ENCODE peak calls at places on chromosome 19, in six cellular contexts. One of them, this sample, is unnamed.

GRCh38 chr19:46976845-46977320 is 42.8 kb upstream of the NPAS1 start:
- DNase-seq in activated CD4-positive, CD25-positive, alpha-beta regulatory T cell: no peak
- DNase-seq in NCI-H2081: no peak
- DNase-seq in breast epithelium: no peak
- DNase-seq in G401: peak
- DNase-seq in NCI-H460: no peak
- DNase-seq in this sample: peak

GRCh38 chr19:33302974-33303790 is 848 bp upstream of the CEBPA start:
- DNase-seq in activated CD4-positive, CD25-positive, alpha-beta regulatory T cell: no peak
- DNase-seq in G401: peak
- DNase-seq in NCI-H2081: no peak
- DNase-seq in breast epithelium: peak
- DNase-seq in NCI-H460: no peak
- DNase-seq in this sample: peak

GRCh38 chr19:52585604-52586003 is 15.5 kb downstream of the ZNF701 start:
- DNase-seq in activated CD4-positive, CD25-positive, alpha-beta regulatory T cell: no peak
- DNase-seq in NCI-H2081: no peak
- DNase-seq in NCI-H460: no peak
- DNase-seq in G401: no peak
- DNase-seq in breast epithelium: no peak
- DNase-seq in this sample: no peak

GRCh38 chr19:31432411-31432810 is 83.2 kb upstream of the TSHZ3 start:
- DNase-seq in NCI-H2081: no peak
- DNase-seq in G401: no peak
- DNase-seq in NCI-H460: no peak
- DNase-seq in breast epithelium: no peak
- DNase-seq in activated CD4-positive, CD25-positive, alpha-beta regulatory T cell: no peak
- DNase-seq in this sample: no peak

GRCh38 chr19:29812080-29812880 is 489 bp downstream of the CCNE1 start:
- DNase-seq in NCI-H460: no peak
- DNase-seq in G401: no peak
- DNase-seq in NCI-H2081: no peak
- DNase-seq in breast epithelium: no peak
- DNase-seq in activated CD4-positive, CD25-positive, alpha-beta regulatory T cell: no peak
- DNase-seq in this sample: no peak

GRCh38 chr19:19026299-19026971 is 6.9 kb downstream of the SUGP2 start:
- DNase-seq in NCI-H460: no peak
- DNase-seq in breast epithelium: no peak
- DNase-seq in activated CD4-positive, CD25-positive, alpha-beta regulatory T cell: no peak
- DNase-seq in NCI-H2081: no peak
- DNase-seq in G401: peak
- DNase-seq in this sample: no peak

GRCh38 chr19:7224205-7224833 is 69.9 kb downstream of the INSR start:
- DNase-seq in NCI-H460: no peak
- DNase-seq in NCI-H2081: no peak
- DNase-seq in activated CD4-positive, CD25-positive, alpha-beta regulatory T cell: no peak
- DNase-seq in G401: peak
- DNase-seq in breast epithelium: no peak
- DNase-seq in this sample: peak

GRCh38 chr19:16266586-16266942 is 58.1 kb upstream of the KLF2 start:
- DNase-seq in activated CD4-positive, CD25-positive, alpha-beta regulatory T cell: peak
- DNase-seq in NCI-H2081: no peak
- DNase-seq in breast epithelium: no peak
- DNase-seq in G401: no peak
- DNase-seq in NCI-H460: no peak
- DNase-seq in this sample: no peak

GRCh38 chr19:6071103-6071485 is 39.2 kb downstream of the RFX2 start:
- DNase-seq in NCI-H460: no peak
- DNase-seq in G401: no peak
- DNase-seq in NCI-H2081: no peak
- DNase-seq in activated CD4-positive, CD25-positive, alpha-beta regulatory T cell: no peak
- DNase-seq in breast epithelium: no peak
- DNase-seq in this sample: peak

GRCh38 chr19:4229179-4229931 is at the start of gene EBI3:
- DNase-seq in breast epithelium: no peak
- DNase-seq in activated CD4-positive, CD25-positive, alpha-beta regulatory T cell: no peak
- DNase-seq in NCI-H460: no peak
- DNase-seq in G401: peak
- DNase-seq in NCI-H2081: no peak
- DNase-seq in this sample: peak

GRCh38 chr19:33407140-33407551 is 33.6 kb downstream of the CEBPG start:
- DNase-seq in activated CD4-positive, CD25-positive, alpha-beta regulatory T cell: no peak
- DNase-seq in breast epithelium: no peak
- DNase-seq in G401: no peak
- DNase-seq in NCI-H2081: no peak
- DNase-seq in NCI-H460: no peak
- DNase-seq in this sample: no peak

GRCh38 chr19:47581605-47582319 is 8.8 kb upstream of the ZNF541 start:
- DNase-seq in G401: no peak
- DNase-seq in breast epithelium: peak
- DNase-seq in NCI-H2081: no peak
- DNase-seq in activated CD4-positive, CD25-positive, alpha-beta regulatory T cell: no peak
- DNase-seq in NCI-H460: no peak
- DNase-seq in this sample: no peak

GRCh38 chr19:30630289-30631034 is 258.3 kb downstream of the ZNF536 start:
- DNase-seq in NCI-H460: no peak
- DNase-seq in G401: peak
- DNase-seq in NCI-H2081: no peak
- DNase-seq in activated CD4-positive, CD25-positive, alpha-beta regulatory T cell: no peak
- DNase-seq in breast epithelium: no peak
- DNase-seq in this sample: no peak

GRCh38 chr19:17963936-17964691 is 2.8 kb upstream of the KCNN1 start:
- DNase-seq in NCI-H2081: no peak
- DNase-seq in G401: no peak
- DNase-seq in activated CD4-positive, CD25-positive, alpha-beta regulatory T cell: no peak
- DNase-seq in NCI-H460: no peak
- DNase-seq in breast epithelium: no peak
- DNase-seq in this sample: no peak

GRCh38 chr19:5951338-5951861 is 26.5 kb downstream of the RANBP3 start:
- DNase-seq in G401: no peak
- DNase-seq in NCI-H2081: no peak
- DNase-seq in NCI-H460: no peak
- DNase-seq in breast epithelium: no peak
- DNase-seq in activated CD4-positive, CD25-positive, alpha-beta regulatory T cell: no peak
- DNase-seq in this sample: no peak

GRCh38 chr19:18317998-18318800 is 4.7 kb downstream of the LSM4 start:
- DNase-seq in breast epithelium: no peak
- DNase-seq in G401: no peak
- DNase-seq in NCI-H460: no peak
- DNase-seq in activated CD4-positive, CD25-positive, alpha-beta regulatory T cell: no peak
- DNase-seq in NCI-H2081: no peak
- DNase-seq in this sample: no peak

GRCh38 chr19:49387936-49388372 is at the start of gene KASH5:
- DNase-seq in NCI-H460: no peak
- DNase-seq in G401: peak
- DNase-seq in NCI-H2081: peak
- DNase-seq in breast epithelium: peak
- DNase-seq in activated CD4-positive, CD25-positive, alpha-beta regulatory T cell: peak
- DNase-seq in this sample: peak

GRCh38 chr19:5244351-5244750 is 96.3 kb downstream of the PTPRS start:
- DNase-seq in G401: no peak
- DNase-seq in breast epithelium: no peak
- DNase-seq in activated CD4-positive, CD25-positive, alpha-beta regulatory T cell: no peak
- DNase-seq in NCI-H2081: no peak
- DNase-seq in NCI-H460: no peak
- DNase-seq in this sample: no peak